ENCODE peak calls at places on chromosomes 11 and 22, in six cellular contexts. One of them, this sample, is unnamed. For H3K27me3, the result is how much of the 10 kb centered on the place peaks cover.

GRCh38 chr22:20632518-20632917 is 125.1 kb downstream of the MED15 start:
- DNase-seq in body of pancreas: no peak
- DNase-seq in suprapubic skin: no peak
- DNase-seq in Peyer's patch: no peak
- DNase-seq in cardiac muscle cell: no peak
- DNase-seq in uterus: no peak
- DNase-seq in this sample: no peak

GRCh38 chr11:121514998-121515671 is 62.4 kb upstream of the SORL1-AS1 start:
- DNase-seq in body of pancreas: no peak
- DNase-seq in suprapubic skin: no peak
- DNase-seq in Peyer's patch: no peak
- DNase-seq in cardiac muscle cell: no peak
- DNase-seq in uterus: no peak
- DNase-seq in this sample: no peak

GRCh38 chr11:74025467-74026166 is 16.7 kb upstream of the UCP3 start:
- DNase-seq in body of pancreas: no peak
- DNase-seq in suprapubic skin: no peak
- DNase-seq in Peyer's patch: no peak
- DNase-seq in cardiac muscle cell: no peak
- DNase-seq in uterus: no peak
- DNase-seq in this sample: no peak

GRCh38 chr11:89201138-89201537 is 23.5 kb downstream of the TYR start:
- DNase-seq in body of pancreas: no peak
- DNase-seq in suprapubic skin: no peak
- DNase-seq in Peyer's patch: no peak
- DNase-seq in cardiac muscle cell: no peak
- DNase-seq in uterus: no peak
- DNase-seq in this sample: no peak

GRCh38 chr11:9516113-9516512 is 55.3 kb downstream of the ZNF143 start:
- DNase-seq in body of pancreas: no peak
- DNase-seq in suprapubic skin: no peak
- DNase-seq in Peyer's patch: no peak
- DNase-seq in cardiac muscle cell: no peak
- DNase-seq in uterus: no peak
- DNase-seq in this sample: no peak

GRCh38 chr11:69167130-69167915 is 11.6 kb downstream of the SMIM38 start:
- DNase-seq in body of pancreas: no peak
- DNase-seq in suprapubic skin: no peak
- DNase-seq in Peyer's patch: no peak
- DNase-seq in cardiac muscle cell: no peak
- DNase-seq in uterus: no peak
- DNase-seq in this sample: no peak

GRCh38 chr22:30457964-30458363 is 13.9 kb downstream of the SEC14L3 start:
- DNase-seq in body of pancreas: no peak
- DNase-seq in suprapubic skin: no peak
- DNase-seq in Peyer's patch: no peak
- DNase-seq in cardiac muscle cell: no peak
- DNase-seq in uterus: no peak
- DNase-seq in this sample: peak

GRCh38 chr11:75627879-75628668 is 40.8 kb downstream of the MAP6 start:
- DNase-seq in body of pancreas: no peak
- DNase-seq in suprapubic skin: no peak
- DNase-seq in Peyer's patch: no peak
- DNase-seq in cardiac muscle cell: peak
- DNase-seq in uterus: no peak
- DNase-seq in this sample: no peak

GRCh38 chr11:111344032-111344431 is 35.0 kb downstream of the POU2AF1 start:
- DNase-seq in body of pancreas: no peak
- DNase-seq in suprapubic skin: no peak
- DNase-seq in Peyer's patch: no peak
- DNase-seq in cardiac muscle cell: peak
- DNase-seq in uterus: peak
- DNase-seq in this sample: no peak

GRCh38 chr11:69240332-69241074 is 53.5 kb upstream of the MYEOV start:
- DNase-seq in body of pancreas: peak
- DNase-seq in suprapubic skin: no peak
- DNase-seq in Peyer's patch: no peak
- DNase-seq in cardiac muscle cell: peak
- DNase-seq in uterus: no peak
- DNase-seq in this sample: no peak

GRCh38 chr11:69700278-69701140 is 3.3 kb downstream of the FGF19 start:
- DNase-seq in body of pancreas: peak
- DNase-seq in suprapubic skin: no peak
- DNase-seq in Peyer's patch: no peak
- DNase-seq in cardiac muscle cell: peak
- DNase-seq in uterus: no peak
- DNase-seq in this sample: peak

GRCh38 chr11:117044287-117045035 is 53.8 kb downstream of the SIK3 start:
- DNase-seq in body of pancreas: no peak
- DNase-seq in suprapubic skin: no peak
- DNase-seq in Peyer's patch: no peak
- DNase-seq in cardiac muscle cell: no peak
- DNase-seq in uterus: no peak
- DNase-seq in this sample: no peak

GRCh38 chr11:103988595-103988969 is 47.9 kb upstream of the DDI1 start:
- DNase-seq in body of pancreas: no peak
- DNase-seq in suprapubic skin: no peak
- DNase-seq in Peyer's patch: no peak
- DNase-seq in cardiac muscle cell: peak
- DNase-seq in uterus: no peak
- DNase-seq in this sample: no peak

GRCh38 chr22:44743247-44743646 is 9.1 kb upstream of the ARHGAP8 start:
- DNase-seq in body of pancreas: no peak
- DNase-seq in suprapubic skin: no peak
- DNase-seq in Peyer's patch: no peak
- DNase-seq in cardiac muscle cell: no peak
- DNase-seq in uterus: no peak
- DNase-seq in this sample: no peak
- H3K4me3 ChIP-seq in body of pancreas: no peak
- H3K4me3 ChIP-seq in suprapubic skin: no peak
- H3K4me3 ChIP-seq in Peyer's patch: no peak
- H3K4me3 ChIP-seq in cardiac muscle cell: no peak
- H3K4me3 ChIP-seq in uterus: no peak
- H3K4me3 ChIP-seq in this sample: no peak

DNA sequence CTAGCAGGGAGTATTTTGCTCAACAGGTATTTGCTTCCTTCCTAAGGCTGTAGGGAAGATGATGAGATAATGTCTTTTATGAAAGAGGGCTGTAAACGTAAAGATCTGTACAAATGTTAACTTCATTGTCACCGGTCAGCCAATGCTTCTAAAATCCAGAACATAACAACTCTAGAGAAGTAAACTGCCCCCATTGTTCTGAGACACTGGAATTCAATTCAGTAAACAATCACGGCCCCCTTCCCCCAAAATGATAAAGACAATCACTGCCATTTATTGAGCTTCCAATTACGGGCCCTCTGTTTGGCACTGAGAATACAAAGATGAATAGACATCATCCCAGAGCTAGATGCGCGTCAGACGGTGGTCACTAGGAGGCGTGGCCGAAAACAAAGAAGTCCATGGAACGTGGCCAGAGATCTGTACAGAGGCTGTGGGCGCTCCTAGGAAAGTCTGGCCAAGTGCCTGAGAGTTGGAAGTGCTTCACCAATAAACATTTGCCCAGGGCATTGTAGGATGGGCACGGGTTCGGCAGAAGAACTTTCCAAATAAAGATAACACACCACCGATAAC is 576 bp downstream of the TMEM258 start:
- DNase-seq in body of pancreas: peak
- DNase-seq in suprapubic skin: peak
- DNase-seq in Peyer's patch: peak
- DNase-seq in cardiac muscle cell: peak
- DNase-seq in uterus: peak
- DNase-seq in this sample: peak
- TF ChIP-seq CTCF in body of pancreas: no peak
- TF ChIP-seq CTCF in suprapubic skin: no peak
- TF ChIP-seq CTCF in Peyer's patch: no peak
- TF ChIP-seq CTCF in cardiac muscle cell: no peak
- TF ChIP-seq CTCF in uterus: no peak
- TF ChIP-seq CTCF in this sample: peak

GRCh38 chr11:114025329-114025907 is 34.1 kb upstream of the ZBTB16 start:
- DNase-seq in body of pancreas: no peak
- DNase-seq in suprapubic skin: peak
- DNase-seq in Peyer's patch: no peak
- DNase-seq in cardiac muscle cell: no peak
- DNase-seq in uterus: no peak
- DNase-seq in this sample: no peak
- H3K27me3 ChIP-seq in body of pancreas: under half
- H3K27me3 ChIP-seq in suprapubic skin: under half
- H3K27me3 ChIP-seq in Peyer's patch: under half
- H3K27me3 ChIP-seq in cardiac muscle cell: under half
- H3K27me3 ChIP-seq in uterus: under half
- H3K27me3 ChIP-seq in this sample: under half

GRCh38 chr11:113874096-113874919 is 1.1 kb downstream of the USP28 start:
- DNase-seq in body of pancreas: peak
- DNase-seq in suprapubic skin: no peak
- DNase-seq in Peyer's patch: no peak
- DNase-seq in cardiac muscle cell: peak
- DNase-seq in uterus: no peak
- DNase-seq in this sample: no peak

GRCh38 chr11:113867843-113868503 is 7.4 kb downstream of the USP28 start:
- DNase-seq in body of pancreas: no peak
- DNase-seq in suprapubic skin: no peak
- DNase-seq in Peyer's patch: no peak
- DNase-seq in cardiac muscle cell: no peak
- DNase-seq in uterus: no peak
- DNase-seq in this sample: no peak

GRCh38 chr11:113873241-113873626 is 2.1 kb downstream of the USP28 start:
- DNase-seq in body of pancreas: no peak
- DNase-seq in suprapubic skin: no peak
- DNase-seq in Peyer's patch: no peak
- DNase-seq in cardiac muscle cell: peak
- DNase-seq in uterus: no peak
- DNase-seq in this sample: no peak

GRCh38 chr11:113874920-113875413 is 405 bp downstream of the USP28 start:
- DNase-seq in body of pancreas: no peak
- DNase-seq in suprapubic skin: peak
- DNase-seq in Peyer's patch: peak
- DNase-seq in cardiac muscle cell: no peak
- DNase-seq in uterus: peak
- DNase-seq in this sample: no peak

GRCh38 chr11:113871331-113871730 is 4.0 kb downstream of the USP28 start:
- DNase-seq in body of pancreas: no peak
- DNase-seq in suprapubic skin: no peak
- DNase-seq in Peyer's patch: no peak
- DNase-seq in cardiac muscle cell: peak
- DNase-seq in uterus: no peak
- DNase-seq in this sample: no peak
- H3K4me3 ChIP-seq in body of pancreas: no peak
- H3K4me3 ChIP-seq in suprapubic skin: no peak
- H3K4me3 ChIP-seq in Peyer's patch: no peak
- H3K4me3 ChIP-seq in cardiac muscle cell: no peak
- H3K4me3 ChIP-seq in uterus: no peak
- H3K4me3 ChIP-seq in this sample: no peak

DNA sequence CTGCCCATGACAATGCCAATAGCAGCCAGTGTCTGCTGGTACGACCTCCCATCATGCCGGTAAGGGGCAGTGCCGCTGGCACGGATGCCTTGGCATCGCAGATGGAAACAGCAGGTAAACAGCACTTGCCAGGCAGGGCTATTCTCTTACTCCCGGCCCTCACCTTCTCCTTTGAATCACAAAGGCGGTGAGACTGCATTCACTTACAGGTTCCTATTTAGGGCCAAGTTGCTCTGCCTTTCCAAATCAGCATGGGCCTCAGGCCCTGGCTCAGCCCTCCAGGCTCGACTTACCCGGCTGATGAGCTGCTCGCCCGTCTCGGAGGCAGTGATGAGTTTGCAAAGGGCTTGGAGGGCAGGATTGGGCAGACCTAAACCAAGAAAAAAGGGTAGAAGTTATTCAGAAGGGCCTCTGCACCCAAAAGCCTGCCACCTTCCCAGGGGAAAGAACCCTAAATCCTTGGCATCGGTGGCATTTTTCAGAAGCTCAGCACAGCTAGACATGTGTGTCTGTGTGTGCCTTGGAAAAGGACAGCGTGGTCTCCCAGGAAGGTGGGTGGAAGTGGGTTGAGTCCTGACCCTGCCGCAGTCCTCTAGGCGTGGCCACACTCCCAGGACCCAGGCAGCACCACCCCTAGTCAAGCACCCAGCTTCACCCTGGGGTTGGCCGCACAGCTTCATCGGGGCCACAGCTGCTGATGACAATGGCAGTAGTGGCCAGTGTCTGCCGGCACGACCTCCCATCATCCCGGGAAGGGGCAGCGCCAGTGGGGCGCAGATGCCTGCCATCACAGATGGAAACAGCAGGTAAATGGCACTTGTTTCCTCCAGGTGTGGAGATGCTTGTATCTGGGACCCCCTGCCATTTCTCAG is 73.5 kb upstream of the PITPNB start:
- DNase-seq in body of pancreas: peak
- DNase-seq in suprapubic skin: peak
- DNase-seq in Peyer's patch: no peak
- DNase-seq in cardiac muscle cell: no peak
- DNase-seq in uterus: peak
- DNase-seq in this sample: peak
- TF ChIP-seq CTCF in body of pancreas: no peak
- TF ChIP-seq CTCF in suprapubic skin: no peak
- TF ChIP-seq CTCF in Peyer's patch: no peak
- TF ChIP-seq CTCF in cardiac muscle cell: no peak
- TF ChIP-seq CTCF in uterus: no peak
- TF ChIP-seq CTCF in this sample: no peak

This sample was measured in dorsolateral prefrontal cortex.